ENCODE peak calls at places on chromosome 18, in nine cellular contexts. One of them, this sample, is unnamed.
A peak's percentile ranks its signal among the peaks of the same experiment; 100 is the strongest.

GRCh38 chr18:37222383-37223378 is 342.9 kb downstream of the CELF4 start:
- DNase-seq in pancreas: no peak
- DNase-seq in DMS 273 treated with DMSO at 0.1 percent for 48 hours: no peak
- DNase-seq in activated CD4-positive, alpha-beta T cell treated with anti-CD3 and anti-CD28 coated beads, Interleukin-2, amount 50 U/mL, for 1 hour: no peak
- DNase-seq in NCI-H1436: no peak
- DNase-seq in astrocyte of the spinal cord: no peak
- DNase-seq in osteocyte: no peak
- DNase-seq in WTC11: no peak
- DNase-seq in T-cell: no peak
- DNase-seq in this sample: no peak

GRCh38 chr18:49135871-49136270 is 185.1 kb upstream of the SMAD7 start:
- DNase-seq in pancreas: no peak
- DNase-seq in DMS 273 treated with DMSO at 0.1 percent for 48 hours: no peak
- DNase-seq in activated CD4-positive, alpha-beta T cell treated with anti-CD3 and anti-CD28 coated beads, Interleukin-2, amount 50 U/mL, for 1 hour: no peak
- DNase-seq in NCI-H1436: no peak
- DNase-seq in astrocyte of the spinal cord: peak; percentile 50
- DNase-seq in osteocyte: no peak
- DNase-seq in WTC11: no peak
- DNase-seq in T-cell: no peak
- DNase-seq in this sample: peak; percentile 5

GRCh38 chr18:49490246-49490762 is 3.3 kb upstream of the C18orf32 start:
- DNase-seq in pancreas: no peak
- DNase-seq in DMS 273 treated with DMSO at 0.1 percent for 48 hours: no peak
- DNase-seq in activated CD4-positive, alpha-beta T cell treated with anti-CD3 and anti-CD28 coated beads, Interleukin-2, amount 50 U/mL, for 1 hour: no peak
- DNase-seq in NCI-H1436: no peak
- DNase-seq in astrocyte of the spinal cord: no peak
- DNase-seq in osteocyte: no peak
- DNase-seq in WTC11: no peak
- DNase-seq in T-cell: no peak
- DNase-seq in this sample: no peak

GRCh38 chr18:13235326-13235937 is 16.9 kb downstream of the LDLRAD4 start:
- DNase-seq in pancreas: no peak
- DNase-seq in DMS 273 treated with DMSO at 0.1 percent for 48 hours: no peak
- DNase-seq in activated CD4-positive, alpha-beta T cell treated with anti-CD3 and anti-CD28 coated beads, Interleukin-2, amount 50 U/mL, for 1 hour: no peak
- DNase-seq in NCI-H1436: no peak
- DNase-seq in astrocyte of the spinal cord: peak; percentile 11
- DNase-seq in osteocyte: no peak
- DNase-seq in WTC11: no peak
- DNase-seq in T-cell: no peak
- DNase-seq in this sample: peak; percentile 15

GRCh38 chr18:36297419-36298112 is at the start of gene FHOD3:
- DNase-seq in pancreas: peak; percentile 83
- DNase-seq in DMS 273 treated with DMSO at 0.1 percent for 48 hours: peak; percentile 22
- DNase-seq in activated CD4-positive, alpha-beta T cell treated with anti-CD3 and anti-CD28 coated beads, Interleukin-2, amount 50 U/mL, for 1 hour: no peak
- DNase-seq in NCI-H1436: peak; percentile 24
- DNase-seq in astrocyte of the spinal cord: peak; percentile 70
- DNase-seq in osteocyte: no peak
- DNase-seq in WTC11: peak; percentile 82
- DNase-seq in T-cell: no peak
- DNase-seq in this sample: no peak

GRCh38 chr18:31386683-31387082 is 10.1 kb downstream of the DSG4 start:
- DNase-seq in pancreas: no peak
- DNase-seq in DMS 273 treated with DMSO at 0.1 percent for 48 hours: no peak
- DNase-seq in activated CD4-positive, alpha-beta T cell treated with anti-CD3 and anti-CD28 coated beads, Interleukin-2, amount 50 U/mL, for 1 hour: no peak
- DNase-seq in NCI-H1436: no peak
- DNase-seq in astrocyte of the spinal cord: no peak
- DNase-seq in osteocyte: no peak
- DNase-seq in WTC11: no peak
- DNase-seq in T-cell: no peak
- DNase-seq in this sample: no peak

GRCh38 chr18:44792456-44793080 is 111.9 kb downstream of the SETBP1 start:
- DNase-seq in pancreas: no peak
- DNase-seq in DMS 273 treated with DMSO at 0.1 percent for 48 hours: no peak
- DNase-seq in activated CD4-positive, alpha-beta T cell treated with anti-CD3 and anti-CD28 coated beads, Interleukin-2, amount 50 U/mL, for 1 hour: no peak
- DNase-seq in NCI-H1436: no peak
- DNase-seq in astrocyte of the spinal cord: peak; percentile 25
- DNase-seq in osteocyte: no peak
- DNase-seq in WTC11: no peak
- DNase-seq in T-cell: no peak
- DNase-seq in this sample: peak; percentile 34

GRCh38 chr18:46397174-46397573 is 259.8 kb downstream of the LOXHD1 start:
- DNase-seq in pancreas: peak; percentile 6
- DNase-seq in DMS 273 treated with DMSO at 0.1 percent for 48 hours: no peak
- DNase-seq in activated CD4-positive, alpha-beta T cell treated with anti-CD3 and anti-CD28 coated beads, Interleukin-2, amount 50 U/mL, for 1 hour: no peak
- DNase-seq in NCI-H1436: no peak
- DNase-seq in astrocyte of the spinal cord: no peak
- DNase-seq in osteocyte: no peak
- DNase-seq in WTC11: no peak
- DNase-seq in T-cell: no peak
- DNase-seq in this sample: no peak

GRCh38 chr18:73777356-73778051 is 370.1 kb downstream of the FBXO15 start:
- DNase-seq in pancreas: no peak
- DNase-seq in DMS 273 treated with DMSO at 0.1 percent for 48 hours: no peak
- DNase-seq in activated CD4-positive, alpha-beta T cell treated with anti-CD3 and anti-CD28 coated beads, Interleukin-2, amount 50 U/mL, for 1 hour: no peak
- DNase-seq in NCI-H1436: no peak
- DNase-seq in astrocyte of the spinal cord: no peak
- DNase-seq in osteocyte: no peak
- DNase-seq in WTC11: no peak
- DNase-seq in T-cell: no peak
- DNase-seq in this sample: peak; percentile 88

GRCh38 chr18:7617738-7618422 is 50.8 kb downstream of the PTPRM start:
- DNase-seq in pancreas: no peak
- DNase-seq in DMS 273 treated with DMSO at 0.1 percent for 48 hours: no peak
- DNase-seq in activated CD4-positive, alpha-beta T cell treated with anti-CD3 and anti-CD28 coated beads, Interleukin-2, amount 50 U/mL, for 1 hour: no peak
- DNase-seq in NCI-H1436: no peak
- DNase-seq in astrocyte of the spinal cord: peak; percentile 91
- DNase-seq in osteocyte: no peak
- DNase-seq in WTC11: no peak
- DNase-seq in T-cell: no peak
- DNase-seq in this sample: no peak

GRCh38 chr18:35376393-35376741 is 770 bp downstream of the ZNF396 start:
- DNase-seq in pancreas: peak; percentile 63
- DNase-seq in DMS 273 treated with DMSO at 0.1 percent for 48 hours: no peak
- DNase-seq in activated CD4-positive, alpha-beta T cell treated with anti-CD3 and anti-CD28 coated beads, Interleukin-2, amount 50 U/mL, for 1 hour: peak; percentile 6
- DNase-seq in NCI-H1436: no peak
- DNase-seq in astrocyte of the spinal cord: no peak
- DNase-seq in osteocyte: no peak
- DNase-seq in WTC11: peak; percentile 35
- DNase-seq in T-cell: no peak
- DNase-seq in this sample: no peak

GRCh38 chr18:45384137-45384998 is 230.9 kb upstream of the SLC14A2 start:
- DNase-seq in pancreas: no peak
- DNase-seq in DMS 273 treated with DMSO at 0.1 percent for 48 hours: peak; percentile 4
- DNase-seq in activated CD4-positive, alpha-beta T cell treated with anti-CD3 and anti-CD28 coated beads, Interleukin-2, amount 50 U/mL, for 1 hour: peak; percentile 8
- DNase-seq in NCI-H1436: peak; percentile 52
- DNase-seq in astrocyte of the spinal cord: peak; percentile 57
- DNase-seq in osteocyte: no peak
- DNase-seq in WTC11: peak; percentile 77
- DNase-seq in T-cell: peak; percentile 9
- DNase-seq in this sample: peak; percentile 48

GRCh38 chr18:69518989-69519388 is 118.3 kb downstream of the DOK6 start:
- DNase-seq in pancreas: no peak
- DNase-seq in DMS 273 treated with DMSO at 0.1 percent for 48 hours: no peak
- DNase-seq in activated CD4-positive, alpha-beta T cell treated with anti-CD3 and anti-CD28 coated beads, Interleukin-2, amount 50 U/mL, for 1 hour: no peak
- DNase-seq in NCI-H1436: no peak
- DNase-seq in astrocyte of the spinal cord: no peak
- DNase-seq in osteocyte: no peak
- DNase-seq in WTC11: no peak
- DNase-seq in T-cell: no peak
- DNase-seq in this sample: no peak

This sample was measured in foreskin keratinocyte.